ENCODE peak calls at places on chromosome 1, in five cellular contexts. N is H1, S is mesenchymal stem cell, Z is trophoblast cell, I is neuronal stem cell. E is an unnamed sample.

GRCh38 chr1:45246760-45247159 is 40.4 kb upstream of the ZSWIM5 start:
- DNase-seq in I (no peak), Z (peak; percentile 58), S (peak; percentile 72), N (no peak), E (peak; percentile 91)

GRCh38 chr1:248183996-248184395 is 9.4 kb downstream of the OR2M2 start:
- DNase-seq in N (no peak), Z (no peak), I (no peak), S (no peak), E (no peak)

GRCh38 chr1:85088408-85088784 is 40.1 kb upstream of the MCOLN3 start:
- DNase-seq in I (no peak), Z (no peak), S (no peak), N (no peak), E (no peak)

GRCh38 chr1:36968730-36969129 is 65.6 kb downstream of the GRIK3 start:
- DNase-seq in S (no peak), Z (no peak), N (no peak), I (no peak), E (no peak)

GRCh38 chr1:8858888-8859706 is 19.4 kb downstream of the ENO1 start:
- DNase-seq in I (peak; percentile 41), N (no peak), Z (peak; percentile 43), S (peak; percentile 80), E (peak; percentile 67)

GRCh38 chr1:233112184-233113008 is 162.0 kb downstream of the NTPCR start:
- DNase-seq in N (no peak), Z (no peak), I (peak; percentile 5), S (peak; percentile 34), E (peak; percentile 21)

GRCh38 chr1:60679976-60680375 is 402.4 kb upstream of the NFIA start:
- DNase-seq in I (no peak), Z (no peak), N (no peak), S (no peak), E (no peak)

GRCh38 chr1:232260861-232261260 is 369.1 kb downstream of the SIPA1L2 start:
- DNase-seq in Z (peak; percentile 31), S (no peak), N (no peak), I (no peak), E (no peak)

GRCh38 chr1:214306270-214306669 is 25.3 kb downstream of the SMYD2 start:
- DNase-seq in S (no peak), I (no peak), N (no peak), Z (no peak), E (no peak)

GRCh38 chr1:164678289-164678688 is 119.3 kb downstream of the PBX1 start:
- DNase-seq in I (no peak), Z (no peak), S (no peak), N (no peak), E (no peak)

GRCh38 chr1:148264374-148265276 is 112.5 kb upstream of the NBPF11 start:
- DNase-seq in S (peak; percentile 70), Z (peak; percentile 49), I (peak; percentile 40), N (peak; percentile 95), E (peak; percentile 71)

GRCh38 chr1:204376919-204377799 is 17.4 kb upstream of the PLEKHA6 start:
- DNase-seq in S (no peak), I (no peak), Z (no peak), N (no peak), E (no peak)

GRCh38 chr1:71521655-71522264 is 440.9 kb upstream of the ZRANB2 start:
- DNase-seq in N (no peak), S (peak; percentile 29), Z (peak; percentile 13), I (peak; percentile 8), E (peak; percentile 43)

GRCh38 chr1:199774433-199775089 is 252.9 kb upstream of the NR5A2 start:
- DNase-seq in N (no peak), S (no peak), Z (no peak), I (no peak), E (peak; percentile 85)

GRCh38 chr1:91851130-91852010 is 34.6 kb downstream of the TGFBR3 start:
- DNase-seq in N (no peak), I (no peak), Z (no peak), S (peak; percentile 55), E (peak; percentile 89)

GRCh38 chr1:18773753-18774152 is 85.7 kb downstream of the TAS1R2 start:
- DNase-seq in S (no peak), I (no peak), Z (no peak), N (no peak), E (no peak)

GRCh38 chr1:159889821-159890252 is 10.1 kb downstream of the CFAP45 start:
- DNase-seq in S (peak; percentile 94), N (no peak), I (peak; percentile 14), Z (no peak), E (peak; percentile 96)

GRCh38 chr1:247448107-247448778 is 9.7 kb downstream of the OR2B11 start:
- DNase-seq in N (peak; percentile 23), S (peak; percentile 49), Z (peak; percentile 35), I (peak; percentile 55), E (peak; percentile 31)

GRCh38 chr1:234779160-234779538 is 169.2 kb upstream of the IRF2BP2 start:
- DNase-seq in N (no peak), Z (no peak), I (no peak), S (no peak), E (no peak)

GRCh38 chr1:182624582-182624981 is 20.4 kb upstream of the RGS16 start:
- DNase-seq in N (no peak), I (no peak), S (no peak), Z (no peak), E (no peak)

GRCh38 chr1:234845836-234846235 is 235.9 kb upstream of the IRF2BP2 start:
- DNase-seq in N (no peak), S (no peak), Z (no peak), I (no peak), E (no peak)

GRCh38 chr1:46193984-46194570 is 4.2 kb downstream of the POMGNT1 start:
- DNase-seq in N (no peak), Z (no peak), S (no peak), I (no peak), E (no peak)

GRCh38 chr1:213507472-213508223 is 456.6 kb downstream of the RPS6KC1 start:
- DNase-seq in S (no peak), Z (no peak), N (peak; percentile 13), I (no peak), E (no peak)

GRCh38 chr1:99886841-99887240 is 36.7 kb downstream of the AGL start:
- DNase-seq in N (no peak), S (no peak), Z (no peak), I (no peak), E (peak; percentile 42)

GRCh38 chr1:220274122-220274855 is 2.0 kb upstream of the RAB3GAP2 start:
- DNase-seq in Z (no peak), I (no peak), N (no peak), S (peak; percentile 25), E (peak; percentile 48)
- H2AFZ ChIP-seq in Z (no peak overlapping the region), I (peak overlapping the region; percentile 79), N (peak overlapping the region; percentile 86), S (no peak overlapping the region), E (no peak overlapping the region)

GRCh38 chr1:193413376-193413775 is 227.0 kb upstream of the B3GALT2 start:
- DNase-seq in Z (peak; percentile 59), S (no peak), N (no peak), I (no peak), E (no peak)

GRCh38 chr1:193412748-193413147 is 226.3 kb upstream of the B3GALT2 start:
- DNase-seq in Z (no peak), N (no peak), I (no peak), S (no peak), E (no peak)

GRCh38 chr1:193411771-193412170 is 225.4 kb upstream of the B3GALT2 start:
- DNase-seq in Z (no peak), I (no peak), N (no peak), S (no peak), E (no peak)

GRCh38 chr1:193406901-193407300 is 220.5 kb upstream of the B3GALT2 start:
- DNase-seq in Z (no peak), S (peak; percentile 68), N (no peak), I (peak; percentile 6), E (peak; percentile 72)

GRCh38 chr1:193408782-193409293 is 222.4 kb upstream of the B3GALT2 start:
- DNase-seq in I (no peak), Z (peak; percentile 91), N (no peak), S (peak; percentile 90), E (peak; percentile 75)
- H3K4me3 ChIP-seq in I (no peak overlapping the region), Z (no peak overlapping the region), N (no peak overlapping the region), S (peak overlapping the region; percentile 65), E (peak overlapping the region; percentile 6)

GRCh38 chr1:151370211-151370911 is 2.1 kb downstream of the SELENBP1 start:
- DNase-seq in S (no peak), Z (no peak), I (no peak), N (no peak), E (no peak)

GRCh38 chr1:151371744-151372410 is 628 bp downstream of the SELENBP1 start:
- DNase-seq in I (no peak), S (peak; percentile 47), N (no peak), Z (no peak), E (peak; percentile 35)

GRCh38 chr1:151373196-151373595 is 691 bp upstream of the SELENBP1 start:
- DNase-seq in I (no peak), N (no peak), S (no peak), Z (no peak), E (no peak)

GRCh38 chr1:151371340-151371739 is 1.2 kb downstream of the SELENBP1 start:
- DNase-seq in S (peak; percentile 25), I (no peak), N (no peak), Z (no peak), E (peak; percentile 26)

DNA sequence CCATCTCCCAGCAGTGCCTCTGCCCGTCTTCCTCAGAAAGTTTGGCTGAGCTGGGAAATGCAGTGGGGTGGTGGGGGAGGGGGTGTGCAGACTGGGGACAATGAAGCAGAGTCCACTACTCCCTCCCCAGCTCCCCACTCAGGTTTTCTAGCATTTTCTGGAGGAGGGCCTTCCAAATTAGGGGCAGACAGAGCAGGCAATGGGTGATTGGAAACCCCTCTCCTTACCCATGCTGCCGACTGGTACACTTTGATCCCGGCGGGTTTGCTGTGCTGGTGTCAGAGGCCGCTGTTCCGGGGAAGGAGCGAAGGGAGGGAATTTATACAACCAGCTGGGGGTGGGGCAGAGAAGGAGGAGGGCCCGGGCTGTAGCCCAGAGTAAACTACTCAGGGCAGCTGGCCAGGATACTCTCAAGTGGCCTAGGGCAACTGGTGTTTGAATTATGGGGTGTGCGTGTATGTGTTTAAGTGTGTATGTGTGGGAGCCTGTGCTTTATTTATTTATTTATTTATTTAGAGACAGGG is at the start of gene SELENBP1:
- DNase-seq in I (peak; percentile 48), N (peak; percentile 19), Z (no peak), S (peak; percentile 91), E (peak; percentile 71)
- H4K8ac ChIP-seq in I (peak within 1 kb of the TSS; percentile 97), N (peak within 1 kb of the TSS; percentile 22), Z (peak within 1 kb of the TSS; percentile 54), S (peak within 1 kb of the TSS; percentile 59), E (peak within 1 kb of the TSS; percentile 76)

DNA sequence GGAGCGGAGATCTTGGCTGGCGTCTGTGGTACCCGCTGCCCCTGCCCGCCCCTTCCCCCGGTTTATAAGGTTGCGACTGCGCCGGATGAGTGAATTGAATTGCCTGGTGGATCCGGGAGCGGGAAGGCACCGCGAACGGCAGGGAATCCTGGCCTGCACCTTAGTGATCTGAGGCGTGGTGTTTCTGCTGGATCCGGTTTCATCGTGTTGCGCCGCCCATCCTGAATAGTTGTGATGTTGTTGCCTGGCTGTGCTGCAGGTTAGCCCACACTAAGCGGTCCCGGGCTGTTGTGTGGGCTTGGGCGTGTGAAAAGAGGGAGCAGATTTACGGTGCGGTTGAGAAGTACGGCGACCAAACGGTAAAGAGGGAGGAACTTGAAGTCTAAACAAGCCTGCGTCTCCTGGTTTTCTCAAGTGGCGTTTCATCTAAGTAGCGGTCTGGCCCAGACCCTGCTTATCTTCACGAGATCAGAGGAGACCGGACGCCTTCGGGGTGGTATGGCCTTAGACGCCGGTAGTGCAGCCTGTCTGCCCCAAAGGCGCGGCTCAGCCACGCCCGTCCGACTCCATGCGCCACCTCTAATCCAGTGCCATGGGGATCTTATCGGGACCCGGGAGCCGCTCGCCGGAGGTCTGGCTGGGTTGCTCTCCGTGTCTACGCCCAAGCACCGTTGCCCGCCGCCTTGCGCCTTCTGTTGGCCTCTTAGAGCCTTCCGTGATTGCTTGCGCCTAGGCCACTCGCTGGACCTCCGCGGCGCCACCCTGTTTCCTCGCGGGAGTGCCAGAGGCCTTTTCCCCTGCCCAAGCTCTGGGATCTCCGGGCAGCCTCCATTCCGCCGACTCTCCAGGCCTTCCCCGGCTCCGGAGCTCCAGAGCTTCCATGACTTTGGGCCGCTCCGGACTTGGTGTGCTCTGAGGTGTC is 87.5 kb upstream of the RHOU start:
- DNase-seq in N (peak; percentile 15), S (peak; percentile 67), I (peak; percentile 52), Z (peak; percentile 77), E (no peak)
- H2AFZ ChIP-seq in N (peak overlapping the region; percentile 27), S (peak overlapping the region; percentile 33), I (peak overlapping the region; percentile 75), Z (peak overlapping the region; percentile 30), E (peak overlapping the region; percentile 93)

E was measured in IMR-90.